ENCODE peak calls at places on chromosomes 5 and 9, in six cellular contexts. X is NCI-H1694 treated with DMSO at 0.1 percent for 48 hours; M is colonic mucosa; Q is HT1080; F is activated T-helper 1 cell treated with anti-CD3 and anti-CD28 coated beads, Interleukin-12 subunit alpha, Interleukin-12 subunit beta, Interleukin-2, Interleukin-4 antibody, amounts not matched to agents 30 ng/mL and 10 ng/mL and 1 ng/mL, durations not matched to agents 14 hours and 24 hours and 36 hours; R is activated CD4-positive, alpha-beta T cell treated with anti-CD3 and anti-CD28 coated beads for 1 hour. I is an unnamed sample.

GRCh38 chr5:98163796-98164493 is 609.5 kb upstream of the RGMB start:
- DNase-seq in X (no peak), M (no peak), Q (peak), F (no peak), R (no peak), I (no peak)

GRCh38 chr9:122453677-122454135 is 24.0 kb downstream of the OR1J1 start:
- DNase-seq in X (no peak), M (no peak), Q (no peak), F (no peak), R (no peak), I (no peak)

GRCh38 chr9:126317513-126317912 is 9.1 kb upstream of the MVB12B start:
- DNase-seq in X (no peak), M (peak), Q (no peak), F (no peak), R (peak), I (no peak)

GRCh38 chr9:34385561-34386230 is 9.0 kb upstream of the MYORG start:
- DNase-seq in X (no peak), M (no peak), Q (no peak), F (no peak), R (no peak), I (no peak)

GRCh38 chr5:179234563-179235135 is 110.6 kb downstream of the ADAMTS2 start:
- DNase-seq in X (no peak), M (no peak), Q (no peak), F (no peak), R (no peak), I (no peak)

GRCh38 chr9:120608421-120608820 is 28.5 kb upstream of the CDK5RAP2 start:
- DNase-seq in X (no peak), M (no peak), Q (peak), F (no peak), R (no peak), I (no peak)

GRCh38 chr5:140806834-140807775 is at the start of gene PCDHA4:
- DNase-seq in X (no peak), M (peak), Q (peak), F (no peak), R (no peak), I (no peak)

GRCh38 chr9:128685636-128686489 is 3.2 kb upstream of the SET start:
- DNase-seq in X (no peak), M (peak), Q (no peak), F (peak), R (no peak), I (peak)

GRCh38 chr5:73437126-73438047 is 11.2 kb downstream of the FOXD1 start:
- DNase-seq in X (no peak), M (peak), Q (no peak), F (no peak), R (no peak), I (no peak)

GRCh38 chr9:2494571-2494970 is 127.0 kb upstream of the VLDLR start:
- DNase-seq in X (no peak), M (no peak), Q (peak), F (no peak), R (no peak), I (no peak)

GRCh38 chr5:171975877-171976667 is 30.4 kb downstream of the FBXW11 start:
- DNase-seq in X (no peak), M (no peak), Q (no peak), F (no peak), R (no peak), I (no peak)

GRCh38 chr5:72812483-72812882 is 4.0 kb upstream of the TNPO1 start:
- DNase-seq in X (no peak), M (no peak), Q (no peak), F (no peak), R (no peak), I (no peak)

GRCh38 chr5:138339086-138339456 is 1.0 kb downstream of the FAM53C start:
- DNase-seq in X (no peak), M (no peak), Q (no peak), F (no peak), R (no peak), I (no peak)

GRCh38 chr9:134343637-134344036 is 17.4 kb downstream of the RXRA start:
- DNase-seq in X (no peak), M (no peak), Q (no peak), F (no peak), R (no peak), I (no peak)

GRCh38 chr9:121268598-121269029 is 652 bp downstream of the GSN start:
- DNase-seq in X (no peak), M (no peak), Q (no peak), F (no peak), R (no peak), I (no peak)

GRCh38 chr5:115601709-115602584 is at the start of gene TICAM2:
- DNase-seq in X (no peak), M (peak), Q (peak), F (peak), R (peak), I (peak)

GRCh38 chr5:10355071-10355889 is 1.8 kb downstream of the MARCHF6 start:
- DNase-seq in X (peak), M (no peak), Q (peak), F (no peak), R (no peak), I (no peak)

I was measured in GDM1.